ENCODE peak calls at places on chromosomes 11 and 22, in four cellular contexts. One of them, this sample, is unnamed.

GRCh38 chr11:29018631-29019030 is 910.4 kb downstream of the METTL15 start:
- DNase-seq in GM06990: no peak
- DNase-seq in A549: peak
- DNase-seq in fibroblast of mammary gland: peak
- DNase-seq in this sample: no peak

GRCh38 chr11:11882539-11882938 is 40.8 kb downstream of the USP47 start:
- DNase-seq in GM06990: no peak
- DNase-seq in A549: no peak
- DNase-seq in fibroblast of mammary gland: no peak
- DNase-seq in this sample: no peak

GRCh38 chr22:38432264-38432663 is 22.7 kb downstream of the KCNJ4 start:
- DNase-seq in GM06990: no peak
- DNase-seq in A549: no peak
- DNase-seq in fibroblast of mammary gland: no peak
- DNase-seq in this sample: no peak

GRCh38 chr11:78731008-78731407 is 156.3 kb upstream of the NARS2 start:
- DNase-seq in GM06990: no peak
- DNase-seq in A549: no peak
- DNase-seq in fibroblast of mammary gland: peak
- DNase-seq in this sample: no peak

GRCh38 chr11:65204646-65205601 is 23.2 kb downstream of the CAPN1 start:
- DNase-seq in GM06990: peak
- DNase-seq in A549: peak
- DNase-seq in fibroblast of mammary gland: peak
- DNase-seq in this sample: peak

GRCh38 chr22:41687901-41688364 is 734 bp downstream of the SNU13 start:
- DNase-seq in GM06990: no peak
- DNase-seq in A549: peak
- DNase-seq in fibroblast of mammary gland: peak
- DNase-seq in this sample: peak

GRCh38 chr11:102347526-102348331 is 715 bp downstream of the BIRC2 start:
- DNase-seq in GM06990: no peak
- DNase-seq in A549: peak
- DNase-seq in fibroblast of mammary gland: peak
- DNase-seq in this sample: peak

GRCh38 chr22:29997516-29997915 is 82.7 kb upstream of the HORMAD2 start:
- DNase-seq in GM06990: no peak
- DNase-seq in A549: no peak
- DNase-seq in fibroblast of mammary gland: no peak
- DNase-seq in this sample: no peak

GRCh38 chr11:60334005-60334620 is 7.1 kb downstream of the MS4A6E start:
- DNase-seq in GM06990: peak
- DNase-seq in A549: peak
- DNase-seq in fibroblast of mammary gland: peak
- DNase-seq in this sample: peak

GRCh38 chr11:11157201-11157600 is 195.8 kb downstream of the CSNK2A3 start:
- DNase-seq in GM06990: no peak
- DNase-seq in A549: peak
- DNase-seq in fibroblast of mammary gland: peak
- DNase-seq in this sample: peak

GRCh38 chr11:31820438-31820818 is 9.3 kb upstream of the PAX6 start:
- DNase-seq in GM06990: no peak
- DNase-seq in A549: no peak
- DNase-seq in fibroblast of mammary gland: no peak
- DNase-seq in this sample: no peak

DNA sequence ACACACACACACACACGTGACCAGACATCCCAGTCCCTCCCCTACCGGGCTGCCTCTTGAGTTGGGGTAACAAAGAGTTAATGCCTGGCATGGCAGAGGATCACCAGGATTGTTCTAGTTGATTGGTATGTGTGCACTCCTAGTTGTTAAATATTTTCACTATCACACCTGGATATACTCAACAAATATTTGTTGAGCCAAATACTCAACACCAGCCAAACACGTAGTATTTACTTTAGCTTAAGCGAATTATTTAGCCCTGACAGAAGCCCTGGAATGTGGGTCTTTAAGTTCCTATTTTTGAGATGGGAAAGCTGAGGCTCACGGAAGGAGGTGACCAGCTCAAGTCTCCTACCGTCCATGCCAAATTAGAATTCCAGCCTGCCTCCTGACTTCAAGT is 10.5 kb downstream of the CD3E start:
- DNase-seq in GM06990: no peak
- DNase-seq in A549: no peak
- DNase-seq in fibroblast of mammary gland: no peak
- DNase-seq in this sample: no peak
- H3K4me3 ChIP-seq in GM06990: no peak
- H3K4me3 ChIP-seq in A549: no peak
- H3K4me3 ChIP-seq in fibroblast of mammary gland: no peak
- H3K4me3 ChIP-seq in this sample: no peak

DNA sequence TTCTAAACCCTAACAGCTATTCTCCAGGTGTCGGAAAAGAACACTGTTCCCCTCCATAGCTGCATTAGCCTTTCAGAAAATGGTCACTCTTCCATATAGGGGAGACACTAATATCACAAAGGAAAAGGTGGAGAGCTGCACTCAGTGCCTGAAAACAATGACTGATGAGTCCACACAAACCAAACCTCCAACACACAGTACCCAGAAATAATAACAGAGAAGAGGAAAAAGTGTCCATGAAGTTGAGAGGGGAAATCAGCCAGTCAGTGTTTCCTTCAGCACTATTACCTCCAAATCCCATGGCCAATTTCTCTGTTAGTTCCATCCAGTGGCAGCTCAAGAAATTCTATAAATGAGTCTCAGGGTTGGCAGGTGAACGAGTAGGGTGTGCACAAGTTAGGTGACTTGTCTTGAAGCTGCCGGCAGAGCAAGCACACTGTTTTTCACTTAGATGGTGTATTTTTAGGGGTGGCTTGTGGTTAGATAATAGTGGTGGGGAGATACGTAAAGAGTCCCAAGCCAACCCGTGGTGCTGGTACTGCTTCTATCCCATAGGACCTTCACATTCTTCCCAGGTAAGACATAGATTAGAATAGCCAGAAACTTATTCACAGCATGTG is 84.5 kb upstream of the CHRM4 start:
- DNase-seq in GM06990: peak
- DNase-seq in A549: no peak
- DNase-seq in fibroblast of mammary gland: no peak
- DNase-seq in this sample: peak
- TF ChIP-seq CTCF in GM06990: no peak
- TF ChIP-seq CTCF in A549: no peak
- TF ChIP-seq CTCF in fibroblast of mammary gland: no peak
- TF ChIP-seq CTCF in this sample: no peak

GRCh38 chr11:77049081-77049480 is 14.9 kb downstream of the B3GNT6 start:
- DNase-seq in GM06990: no peak
- DNase-seq in A549: no peak
- DNase-seq in fibroblast of mammary gland: no peak
- DNase-seq in this sample: no peak

GRCh38 chr11:77044356-77044755 is 10.2 kb downstream of the B3GNT6 start:
- DNase-seq in GM06990: no peak
- DNase-seq in A549: no peak
- DNase-seq in fibroblast of mammary gland: no peak
- DNase-seq in this sample: no peak

GRCh38 chr11:77044886-77045285 is 10.7 kb downstream of the B3GNT6 start:
- DNase-seq in GM06990: no peak
- DNase-seq in A549: no peak
- DNase-seq in fibroblast of mammary gland: no peak
- DNase-seq in this sample: no peak

GRCh38 chr11:77046060-77046501 is 11.9 kb downstream of the B3GNT6 start:
- DNase-seq in GM06990: peak
- DNase-seq in A549: peak
- DNase-seq in fibroblast of mammary gland: peak
- DNase-seq in this sample: peak

DNA sequence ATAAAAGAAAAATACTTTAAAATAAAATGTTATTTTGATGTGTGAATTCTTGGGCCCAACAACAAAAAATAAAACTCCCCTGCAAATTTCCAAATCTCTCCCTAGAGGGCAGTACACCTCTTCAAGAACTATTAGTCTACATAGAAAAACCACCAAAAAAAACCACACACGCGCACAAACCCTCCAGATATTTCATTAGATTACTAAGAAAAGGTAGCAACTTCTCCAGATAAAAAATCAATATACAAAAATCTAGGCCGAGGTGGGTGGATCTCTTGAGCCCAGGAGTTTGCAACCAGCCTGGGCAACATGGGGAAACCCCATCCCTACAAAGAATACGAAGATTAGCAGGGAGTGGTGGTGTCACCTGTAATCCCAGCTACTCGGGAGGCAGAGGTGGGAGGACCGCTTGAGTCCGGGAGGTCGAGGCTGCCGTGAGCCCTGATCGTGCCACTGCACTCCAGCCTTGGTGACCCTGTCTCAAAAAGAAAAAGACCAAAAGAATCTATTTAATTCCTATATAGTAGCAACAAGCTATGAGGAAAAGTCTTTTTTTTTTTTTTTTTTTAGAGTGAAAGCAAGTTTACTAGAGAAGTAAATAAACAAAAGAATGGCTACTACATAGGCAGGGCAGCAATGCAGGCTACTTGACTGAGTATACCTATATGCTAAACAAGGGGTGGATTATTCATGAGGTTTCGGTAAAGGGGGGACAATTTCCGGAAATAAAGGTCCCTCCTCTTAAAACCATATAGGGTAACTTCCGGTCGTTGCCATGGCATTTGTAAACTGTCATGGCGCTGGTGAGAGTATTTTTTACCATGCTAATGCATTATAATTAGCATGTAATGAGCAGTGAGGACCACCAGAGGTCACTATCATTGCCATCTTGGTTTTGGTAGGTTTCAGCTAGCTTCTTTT is 13.1 kb downstream of the B3GNT6 start:
- DNase-seq in GM06990: peak
- DNase-seq in A549: peak
- DNase-seq in fibroblast of mammary gland: peak
- DNase-seq in this sample: peak
- H3K4me3 ChIP-seq in GM06990: peak
- H3K4me3 ChIP-seq in A549: peak
- H3K4me3 ChIP-seq in fibroblast of mammary gland: peak
- H3K4me3 ChIP-seq in this sample: peak

GRCh38 chr11:84390441-84391078 is 1104.4 kb upstream of the CCDC90B start:
- DNase-seq in GM06990: no peak
- DNase-seq in A549: no peak
- DNase-seq in fibroblast of mammary gland: peak
- DNase-seq in this sample: no peak

GRCh38 chr11:84383571-84383970 is 1097.4 kb upstream of the CCDC90B start:
- DNase-seq in GM06990: no peak
- DNase-seq in A549: no peak
- DNase-seq in fibroblast of mammary gland: no peak
- DNase-seq in this sample: no peak

GRCh38 chr11:84381666-84382065 is 1095.5 kb upstream of the CCDC90B start:
- DNase-seq in GM06990: no peak
- DNase-seq in A549: no peak
- DNase-seq in fibroblast of mammary gland: no peak
- DNase-seq in this sample: no peak

DNA sequence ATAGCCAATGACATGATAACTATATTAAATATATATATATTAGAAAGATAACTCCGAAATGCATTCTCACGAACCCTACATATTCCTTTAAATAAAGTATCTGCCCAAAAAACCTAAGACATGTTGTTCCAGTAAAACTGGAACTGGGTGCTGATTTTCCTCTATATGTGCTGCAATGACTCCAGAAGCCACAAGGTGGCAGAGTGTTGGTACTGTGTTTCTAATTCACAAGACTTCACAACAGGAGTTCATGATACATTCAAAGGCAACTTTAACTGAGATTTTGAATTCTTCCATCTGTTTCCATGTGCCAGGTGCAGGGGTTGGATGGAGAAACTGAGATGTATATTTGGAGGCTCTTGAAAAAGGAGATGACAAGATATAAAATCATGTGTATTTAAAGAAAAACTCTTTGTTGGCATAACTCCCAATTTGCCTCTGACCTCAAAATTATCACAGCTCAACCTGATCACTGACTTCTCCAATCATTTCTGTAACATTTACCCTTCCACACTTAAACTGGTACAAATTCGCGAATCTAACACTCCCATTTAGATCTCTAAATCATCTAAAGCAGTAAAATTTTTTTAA is 1098.6 kb upstream of the CCDC90B start:
- DNase-seq in GM06990: peak
- DNase-seq in A549: peak
- DNase-seq in fibroblast of mammary gland: peak
- DNase-seq in this sample: peak
- TF ChIP-seq CTCF in GM06990: peak
- TF ChIP-seq CTCF in A549: peak
- TF ChIP-seq CTCF in fibroblast of mammary gland: peak
- TF ChIP-seq CTCF in this sample: peak

GRCh38 chr11:62546244-62546936 is at the start of gene AHNAK:
- DNase-seq in GM06990: peak
- DNase-seq in A549: peak
- DNase-seq in fibroblast of mammary gland: no peak
- DNase-seq in this sample: peak

GRCh38 chr11:62543680-62544444 is 2.7 kb downstream of the AHNAK start:
- DNase-seq in GM06990: no peak
- DNase-seq in A549: no peak
- DNase-seq in fibroblast of mammary gland: no peak
- DNase-seq in this sample: no peak

GRCh38 chr11:62545437-62546243 is 966 bp downstream of the AHNAK start:
- DNase-seq in GM06990: no peak
- DNase-seq in A549: peak
- DNase-seq in fibroblast of mammary gland: peak
- DNase-seq in this sample: peak

GRCh38 chr11:62542750-62543567 is 3.6 kb downstream of the AHNAK start:
- DNase-seq in GM06990: peak
- DNase-seq in A549: peak
- DNase-seq in fibroblast of mammary gland: peak
- DNase-seq in this sample: peak

DNA sequence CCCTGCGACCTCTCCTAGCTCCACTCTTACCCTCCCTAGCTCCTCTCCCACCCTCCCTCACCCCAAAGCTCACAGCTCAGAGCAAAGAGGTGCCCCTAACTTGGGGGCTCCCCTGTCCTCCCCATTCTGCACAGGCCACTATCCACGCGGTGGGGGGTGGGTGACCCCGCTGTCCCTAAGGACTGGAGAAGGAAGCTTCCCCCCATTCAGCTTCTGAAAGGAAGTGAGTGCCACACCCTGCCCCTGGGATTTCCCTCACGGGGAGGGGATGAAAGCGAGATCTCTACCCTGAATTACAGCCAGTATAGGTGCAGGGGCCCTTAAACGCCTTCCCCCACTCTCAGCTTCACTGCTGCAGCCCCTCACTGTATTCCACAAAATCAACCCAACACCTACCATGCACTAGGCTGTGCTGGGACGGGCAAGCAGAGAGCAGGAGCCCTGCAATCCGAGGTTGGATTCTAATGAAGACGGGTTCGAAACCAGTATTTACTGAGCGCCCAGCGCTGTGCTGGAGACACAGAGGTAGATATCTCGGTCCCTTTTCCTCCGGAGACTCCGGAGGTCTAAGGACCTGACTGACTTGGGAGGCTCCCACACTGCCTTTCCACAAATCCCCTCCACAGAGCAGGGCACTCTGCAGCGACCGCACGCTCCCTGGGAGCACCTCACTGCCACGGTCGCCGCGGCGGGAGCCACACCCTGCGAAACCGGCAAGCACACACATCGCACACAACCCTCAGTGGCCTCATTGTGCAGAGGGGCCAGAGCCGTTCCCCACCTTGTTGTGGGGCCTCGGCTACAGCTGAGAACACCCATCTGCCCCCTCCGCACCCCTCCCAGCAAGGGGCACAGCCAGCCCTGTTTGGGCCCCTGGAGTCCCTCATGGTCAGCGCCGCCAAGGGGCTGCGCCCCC is 1.8 kb downstream of the AHNAK start:
- DNase-seq in GM06990: no peak
- DNase-seq in A549: peak
- DNase-seq in fibroblast of mammary gland: no peak
- DNase-seq in this sample: peak
- H3K4me3 ChIP-seq in GM06990: peak
- H3K4me3 ChIP-seq in A549: peak
- H3K4me3 ChIP-seq in fibroblast of mammary gland: peak
- H3K4me3 ChIP-seq in this sample: peak